ENCODE peak calls at places on chromosomes 16 and 17, in four cellular contexts. M is HepG2, V is H1, T is K562. O is an unnamed sample.

GRCh38 chr17:9037741-9038140 is 16.4 kb downstream of the NTN1 start:
- DNase-seq in M (no peak), T (no peak), V (no peak), O (no peak)

GRCh38 chr17:6811520-6811919 is 20.0 kb downstream of the TEKT1 start:
- DNase-seq in V (no peak), T (no peak), M (peak), O (no peak)

GRCh38 chr17:5364156-5364555 is 55.3 kb downstream of the NUP88 start:
- DNase-seq in T (no peak), V (no peak), M (no peak), O (no peak)

GRCh38 chr17:34275881-34276280 is 5.9 kb downstream of the CCL7 start:
- DNase-seq in V (no peak), M (no peak), T (no peak), O (no peak)

GRCh38 chr16:60792437-60792836 is 1243.8 kb downstream of the CDH8 start:
- DNase-seq in T (no peak), M (no peak), V (no peak), O (no peak)

GRCh38 chr16:21158208-21159110 is at the start of gene LDAF1:
- DNase-seq in V (no peak), M (peak), T (peak), O (peak)

GRCh38 chr17:37512442-37513070 is 22.9 kb downstream of the DUSP14 start:
- DNase-seq in M (no peak), T (no peak), V (no peak), O (no peak)

GRCh38 chr16:57266531-57267268 is 17.8 kb downstream of the PLLP start:
- DNase-seq in V (no peak), M (no peak), T (no peak), O (no peak)

GRCh38 chr17:37791434-37791833 is 46.6 kb upstream of the HNF1B start:
- DNase-seq in T (peak), V (no peak), M (peak), O (peak)

GRCh38 chr17:7308625-7309433 is 1.4 kb downstream of the EIF5A start:
- DNase-seq in T (peak), V (no peak), M (peak), O (peak)

GRCh38 chr16:82882249-82882648 is 255.5 kb downstream of the CDH13 start:
- DNase-seq in V (no peak), T (no peak), M (no peak), O (no peak)

GRCh38 chr17:69336580-69336979 is 9.6 kb upstream of the ABCA5 start:
- DNase-seq in T (no peak), M (no peak), V (no peak), O (no peak)

GRCh38 chr16:49939495-49939894 is 83.6 kb upstream of the ZNF423 start:
- DNase-seq in T (no peak), M (no peak), V (no peak), O (no peak)

GRCh38 chr16:81517630-81518438 is 73.2 kb downstream of the CMIP start:
- DNase-seq in V (no peak), M (no peak), T (no peak), O (no peak)

GRCh38 chr16:3646348-3646920 is 8.1 kb upstream of the DNASE1 start:
- DNase-seq in M (peak), V (no peak), T (peak), O (no peak)

GRCh38 chr17:74712756-74713155 is at the start of gene CD300LF:
- DNase-seq in M (no peak), V (no peak), T (no peak), O (no peak)

GRCh38 chr16:68506331-68507053 is 32.6 kb upstream of the ZFP90 start:
- DNase-seq in M (no peak), V (no peak), T (no peak), O (no peak)

GRCh38 chr17:3937359-3937758 is 21.1 kb upstream of the P2RX1 start:
- DNase-seq in T (no peak), V (no peak), M (no peak), O (no peak)

GRCh38 chr16:55257971-55258613 is 65.9 kb upstream of the IRX6 start:
- DNase-seq in T (peak), M (peak), V (peak), O (peak)

GRCh38 chr17:82054351-82055022 is 2.8 kb downstream of the GPS1 start:
- DNase-seq in T (no peak), M (no peak), V (no peak), O (no peak)

GRCh38 chr16:79286646-79287423 is 313.7 kb downstream of the MAF start:
- DNase-seq in T (no peak), M (no peak), V (no peak), O (peak)

GRCh38 chr17:82238562-82239201 is 9.8 kb downstream of the SLC16A3 start:
- DNase-seq in M (no peak), V (no peak), T (peak), O (no peak)

GRCh38 chr17:1298616-1299015 is 19.2 kb downstream of the TRARG1 start:
- DNase-seq in M (no peak), V (peak), T (peak), O (peak)

GRCh38 chr16:65754799-65755691 is 611.4 kb upstream of the CDH5 start:
- DNase-seq in T (no peak), M (no peak), V (no peak), O (no peak)

GRCh38 chr16:2926660-2927646 is 15.2 kb downstream of the FLYWCH1 start:
- DNase-seq in M (peak), T (peak), V (no peak), O (peak)

GRCh38 chr16:15866451-15866850 is 9.6 kb upstream of the MYH11 start:
- DNase-seq in T (no peak), V (no peak), M (no peak), O (no peak)
- TF ChIP-seq ATF2 in T (no peak), V (no peak), M (no peak), O (no peak)

DNA sequence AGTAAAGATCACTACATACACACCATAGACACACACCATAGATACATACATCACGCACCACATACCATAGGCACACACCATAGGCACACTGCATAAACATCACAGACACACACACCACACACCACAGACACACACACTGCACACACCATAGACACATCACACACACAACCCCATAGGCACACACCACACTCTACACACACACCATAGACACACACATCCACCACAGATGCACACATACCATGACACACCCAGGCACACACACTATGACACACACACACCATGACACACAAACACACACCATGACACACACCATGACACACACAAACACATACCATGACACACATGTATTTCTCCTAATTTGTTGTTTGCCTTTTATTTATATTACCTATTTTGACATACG is 14.1 kb downstream of the TBC1D16 start:
- DNase-seq in M (no peak), T (no peak), V (no peak), O (no peak)
- TF ChIP-seq JUN in M (no peak), T (no peak), V (no peak), O (no peak)

GRCh38 chr17:58156839-58157803 is 8.9 kb downstream of the OR4D1 start:
- DNase-seq in T (peak), M (no peak), V (no peak), O (peak)

GRCh38 chr17:58158181-58158580 is 8.6 kb upstream of the OR4D2 start:
- DNase-seq in M (no peak), T (no peak), V (no peak), O (no peak)

GRCh38 chr17:58147930-58148434 is at the start of gene OR4D1:
- DNase-seq in M (no peak), T (no peak), V (no peak), O (no peak)

GRCh38 chr17:58148609-58149008 is 425 bp downstream of the OR4D1 start:
- DNase-seq in V (no peak), M (no peak), T (no peak), O (no peak)

GRCh38 chr17:58153046-58153445 is 4.9 kb downstream of the OR4D1 start:
- DNase-seq in V (no peak), T (no peak), M (no peak), O (no peak)
- TF ChIP-seq ATF2 in V (no peak), T (no peak), M (no peak), O (no peak)

GRCh38 chr16:19170043-19170655 is 2.1 kb downstream of the SYT17 start:
- DNase-seq in M (no peak), T (no peak), V (no peak), O (no peak)

GRCh38 chr16:19166500-19166899 is 1.5 kb upstream of the SYT17 start:
- DNase-seq in V (no peak), T (no peak), M (no peak), O (no peak)

GRCh38 chr16:19167710-19168172 is 299 bp upstream of the SYT17 start:
- DNase-seq in T (peak), V (peak), M (peak), O (peak)

GRCh38 chr16:19168173-19169080 is at the start of gene SYT17:
- DNase-seq in M (no peak), T (no peak), V (no peak), O (peak)

DNA sequence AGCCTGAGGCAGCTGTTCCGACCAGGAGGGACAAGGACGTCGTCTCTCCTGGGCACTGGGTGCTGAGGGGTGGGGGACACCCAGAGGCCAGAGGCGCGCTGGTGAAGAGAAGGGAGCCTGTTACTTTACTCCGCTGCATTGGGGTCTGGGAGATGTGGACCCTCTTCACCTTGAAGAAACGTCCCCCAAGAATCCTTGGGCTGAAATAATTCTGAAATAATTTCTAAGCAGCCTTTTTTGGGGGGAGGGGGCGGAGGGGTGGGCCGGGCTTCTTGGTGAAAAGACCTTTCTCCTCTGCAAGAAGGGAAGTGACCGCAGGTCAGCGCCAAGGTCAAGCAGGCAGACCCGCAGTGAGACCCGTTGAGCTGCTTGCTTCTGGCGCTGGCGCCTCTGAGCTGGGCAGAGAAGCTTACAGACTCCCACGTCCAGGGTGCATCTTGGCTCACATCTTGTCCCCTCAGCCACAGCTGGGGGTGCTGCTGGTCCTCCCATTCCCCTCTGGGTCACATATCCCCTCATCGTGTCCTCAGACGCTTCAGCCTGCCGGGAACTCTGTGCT is 1.1 kb downstream of the SYT17 start:
- DNase-seq in T (no peak), M (no peak), V (no peak), O (no peak)
- TF ChIP-seq JUN in T (no peak), M (no peak), V (no peak), O (no peak)

GRCh38 chr17:61467416-61468262 is 15.4 kb downstream of the TBX4 start:
- DNase-seq in T (peak), M (no peak), V (no peak), O (peak)
- TF ChIP-seq ATF2 in T (no peak), M (no peak), V (peak), O (no peak)

GRCh38 chr16:88466949-88467348 is 13.9 kb downstream of the ZFPM1 start:
- DNase-seq in V (no peak), M (no peak), T (no peak), O (no peak)

GRCh38 chr16:88466175-88466862 is 13.2 kb downstream of the ZFPM1 start:
- DNase-seq in V (no peak), M (no peak), T (no peak), O (no peak)

GRCh38 chr16:88469615-88470395 is 16.7 kb downstream of the ZFPM1 start:
- DNase-seq in M (no peak), T (no peak), V (no peak), O (no peak)

GRCh38 chr16:88467433-88468051 is 14.5 kb downstream of the ZFPM1 start:
- DNase-seq in V (no peak), M (no peak), T (peak), O (no peak)

DNA sequence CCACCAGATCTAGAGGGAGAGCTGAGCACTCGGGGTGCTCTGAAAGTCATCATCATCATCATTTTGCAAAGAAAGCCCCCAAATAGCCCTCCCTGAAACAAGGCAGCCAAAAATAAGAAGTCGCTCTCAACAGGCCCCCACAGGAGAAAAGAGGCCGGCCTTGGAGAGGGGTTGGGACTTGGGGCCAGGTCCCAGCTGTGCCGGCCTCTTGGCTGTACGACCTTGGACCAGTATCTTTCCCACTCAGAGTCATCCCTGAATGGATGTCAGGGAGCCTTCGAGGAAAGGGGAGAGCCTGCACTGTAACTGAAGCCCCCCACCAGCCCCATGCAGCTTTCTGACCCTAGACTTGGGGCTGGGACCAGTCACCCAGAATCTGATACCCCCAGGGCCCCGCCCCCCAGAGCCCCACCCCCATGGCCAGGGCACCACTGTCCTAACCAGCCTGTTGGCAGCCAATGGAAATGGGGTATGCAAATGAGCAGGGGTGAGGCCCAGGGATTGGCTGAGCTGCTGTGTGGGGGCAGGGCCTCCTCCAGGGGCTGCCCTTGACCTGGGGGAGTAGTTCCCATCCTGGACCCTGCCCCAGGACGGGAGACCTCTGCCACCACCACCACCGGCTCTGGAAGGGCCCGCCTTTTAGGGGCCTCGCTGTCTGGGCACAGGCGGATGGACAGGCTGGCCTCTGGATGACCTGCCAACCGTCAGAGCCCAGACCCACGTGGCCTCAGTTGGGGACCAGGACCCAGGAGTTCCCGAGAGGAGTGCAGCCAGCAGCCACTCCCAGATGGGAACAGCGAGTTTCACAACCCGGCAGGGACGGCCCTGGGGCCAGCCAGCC is 15.4 kb downstream of the ZFPM1 start:
- DNase-seq in T (peak), V (peak), M (peak), O (peak)
- TF ChIP-seq JUN in T (no peak), V (no peak), M (no peak), O (no peak)

DNA sequence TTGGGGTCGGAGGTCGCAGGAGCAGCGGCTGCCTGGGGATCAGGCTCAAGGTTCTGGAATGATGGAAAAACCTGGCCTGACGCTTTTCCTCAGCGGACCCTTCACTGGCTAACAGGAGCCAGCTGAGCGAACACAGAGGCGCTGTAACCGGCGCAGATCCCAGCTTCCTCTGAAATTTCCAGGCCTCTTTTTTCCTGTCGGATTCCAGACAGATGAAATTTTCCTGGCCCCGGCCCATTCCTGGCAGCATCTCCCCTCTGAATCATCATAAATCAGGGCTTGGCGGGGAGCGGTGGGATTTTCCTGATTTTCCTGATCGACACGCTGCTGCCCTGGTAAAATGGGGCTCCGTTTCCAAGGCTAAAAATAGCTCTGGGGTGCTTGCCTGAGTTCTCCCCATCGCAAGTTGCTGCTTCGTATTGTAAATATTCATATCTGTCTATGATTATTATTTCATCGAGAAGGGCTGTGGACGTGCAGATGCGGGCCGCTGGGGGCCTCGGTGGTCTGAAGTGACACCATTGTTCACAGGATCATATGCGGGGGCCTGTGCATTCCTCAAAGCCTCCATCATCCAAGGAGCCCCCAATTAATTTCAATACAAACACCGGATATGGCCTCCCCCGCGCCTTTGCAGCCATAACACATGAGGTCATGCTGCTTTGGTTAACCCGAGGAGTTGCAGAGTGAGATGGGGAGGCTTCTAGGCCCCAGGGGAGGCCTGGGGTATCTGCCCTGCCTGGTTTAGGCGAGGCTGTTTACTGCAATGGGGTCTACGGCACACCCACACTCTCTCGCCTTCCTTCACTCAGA is 45.8 kb upstream of the ETV4 start:
- DNase-seq in V (no peak), T (no peak), M (no peak), O (no peak)
- TF ChIP-seq ATF2 in V (no peak), T (no peak), M (no peak), O (no peak)

GRCh38 chr16:1471569-1472194 is 3.1 kb downstream of the CLCN7 start:
- DNase-seq in T (no peak), M (no peak), V (no peak), O (no peak)
- TF ChIP-seq JUN in T (no peak), M (no peak), V (no peak), O (no peak)